ENCODE peak calls at places on chromosomes 13 and 19, in eight cellular contexts. B, G, S, Y, V, C, U and P are unnamed samples.

GRCh38 chr19:45428385-45429231 is 4.9 kb upstream of the ERCC1 start:
- DNase-seq in B (no peak), V (no peak), G (no peak), S (peak), U (no peak), Y (peak), C (no peak), P (peak)

GRCh38 chr19:34499155-34499834 is 17.7 kb downstream of the WTIP start:
- DNase-seq in B (no peak), V (no peak), S (no peak), G (no peak), Y (no peak), C (no peak), U (no peak), P (no peak)

GRCh38 chr13:57813641-57814040 is 182.1 kb downstream of the PCDH17 start:
- DNase-seq in B (no peak), V (no peak), G (no peak), Y (no peak), C (no peak), U (no peak), S (no peak), P (no peak)

GRCh38 chr13:33218020-33218419 is 67.5 kb downstream of the STARD13 start:
- DNase-seq in Y (peak), B (no peak), S (no peak), G (no peak), V (no peak), C (no peak), U (no peak), P (peak)

GRCh38 chr19:48874309-48875135 is 2.3 kb downstream of the PPP1R15A start:
- DNase-seq in G (no peak), C (no peak), Y (peak), S (no peak), B (no peak), V (no peak), U (no peak), P (peak)

GRCh38 chr13:62512194-62513141 is 1096.8 kb upstream of the PCDH20 start:
- DNase-seq in S (peak), U (no peak), C (peak), Y (peak), V (no peak), G (no peak), B (no peak), P (peak)

GRCh38 chr13:35894636-35895035 is 236.5 kb downstream of the DCLK1 start:
- DNase-seq in Y (no peak), C (no peak), G (no peak), B (no peak), S (no peak), V (no peak), U (no peak), P (peak)

GRCh38 chr19:2315121-2315817 is 7.3 kb upstream of the LINGO3 start:
- DNase-seq in B (no peak), V (no peak), U (no peak), S (no peak), C (no peak), Y (no peak), G (no peak), P (no peak)

GRCh38 chr19:39679056-39679790 is 23.5 kb downstream of the LGALS16 start:
- DNase-seq in V (no peak), S (no peak), G (no peak), U (peak), Y (no peak), C (no peak), B (no peak), P (no peak)

GRCh38 chr13:70170689-70171088 is 62.4 kb upstream of the KLHL1 start:
- DNase-seq in S (no peak), G (no peak), Y (no peak), V (no peak), B (no peak), C (no peak), U (no peak), P (no peak)

GRCh38 chr19:35090795-35091214 is 24.8 kb upstream of the FXYD3 start:
- DNase-seq in C (no peak), B (no peak), U (no peak), G (no peak), Y (no peak), S (peak), V (no peak), P (no peak)

GRCh38 chr13:27406178-27406939 is 18.1 kb upstream of the GTF3A start:
- DNase-seq in V (no peak), B (no peak), G (no peak), U (peak), Y (peak), S (no peak), C (no peak), P (peak)

GRCh38 chr19:7366701-7367420 is 18.1 kb downstream of the ARHGEF18 start:
- DNase-seq in Y (peak), B (no peak), S (no peak), G (no peak), U (no peak), C (no peak), V (no peak), P (peak)

GRCh38 chr19:57642396-57643046 is 9.6 kb downstream of the ZNF211 start:
- DNase-seq in V (no peak), G (no peak), B (no peak), C (no peak), U (no peak), S (no peak), Y (no peak), P (no peak)

GRCh38 chr19:18744019-18744418 is 47.1 kb downstream of the COMP start:
- DNase-seq in B (no peak), U (no peak), S (no peak), G (no peak), V (no peak), Y (no peak), C (no peak), P (no peak)

GRCh38 chr19:3576696-3577443 is 4.1 kb downstream of the HMG20B start:
- DNase-seq in U (no peak), C (peak), G (no peak), Y (no peak), B (no peak), S (peak), V (no peak), P (peak)